ENCODE peak calls at places on chromosomes 16 and 17, in seven cellular contexts. G is neuronal stem cell, N is IMR-90, M is mesendoderm, B is mesenchymal stem cell, Q is H1, F is trophoblast cell. L is an unnamed sample.
A peak's percentile ranks its signal among the peaks of the same experiment; 100 is the strongest.

GRCh38 chr17:76371656-76372628 is 12.5 kb upstream of the SPHK1 start:
- DNase-seq in G (no peak), N (peak; percentile 100), M (no peak), B (peak; percentile 70), Q (no peak), F (peak; percentile 79), L (no peak)

GRCh38 chr16:67055712-67056487 is 27.0 kb downstream of the CBFB start:
- DNase-seq in G (no peak), N (peak; percentile 99), M (no peak), B (peak; percentile 98), Q (no peak), F (peak; percentile 74), L (no peak)

GRCh38 chr17:60256174-60256573 is 106.4 kb downstream of the CA4 start:
- DNase-seq in G (no peak), N (peak; percentile 51), M (no peak), B (no peak), Q (no peak), F (no peak), L (no peak)

GRCh38 chr16:10282367-10282766 is 100.1 kb upstream of the GRIN2A start:
- DNase-seq in G (no peak), N (no peak), M (peak; percentile 62), B (no peak), Q (no peak), F (no peak), L (no peak)

GRCh38 chr17:27506348-27507218 is 50.3 kb downstream of the KSR1 start:
- DNase-seq in G (no peak), N (no peak), M (peak; percentile 95), B (no peak), Q (peak; percentile 72), F (peak; percentile 94), L (peak; percentile 82)

GRCh38 chr17:57566724-57567123 is 178.4 kb downstream of the CCDC182 start:
- DNase-seq in G (no peak), N (no peak), M (no peak), B (no peak), Q (no peak), F (no peak), L (no peak)

GRCh38 chr17:59479141-59479540 is 86.3 kb upstream of the DHX40 start:
- DNase-seq in G (no peak), N (no peak), M (no peak), B (no peak), Q (no peak), F (no peak), L (no peak)

GRCh38 chr17:64269687-64270649 is 6.9 kb upstream of the TEX2 start:
- DNase-seq in G (no peak), N (no peak), M (no peak), B (no peak), Q (no peak), F (no peak), L (no peak)

DNA sequence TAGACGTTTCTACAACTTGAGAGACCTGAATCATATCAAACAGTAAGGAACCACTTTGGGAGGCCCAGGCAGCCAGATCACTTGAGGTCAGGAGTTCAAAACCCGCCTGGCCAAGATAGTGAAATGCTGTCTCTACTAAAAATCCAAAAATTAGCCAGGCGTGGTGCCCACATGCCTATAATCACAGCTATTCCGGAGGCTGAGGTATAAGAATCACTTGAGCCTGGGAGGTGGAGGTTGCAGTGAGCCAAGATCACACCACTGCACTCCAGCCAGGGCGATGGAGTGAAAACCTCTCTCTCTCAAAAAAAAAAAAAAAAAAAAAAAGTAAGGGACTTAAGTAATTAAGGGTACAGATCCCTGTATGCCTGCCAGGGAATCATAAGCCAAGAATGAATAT is 103.4 kb upstream of the NUDT7 start:
- DNase-seq in G (no peak), N (no peak), M (no peak), B (no peak), Q (no peak), F (no peak), L (no peak)
- H2AK5ac ChIP-seq in G (no peak overlapping the region), N (no peak overlapping the region), M (no peak overlapping the region), B (no peak overlapping the region), Q (no peak overlapping the region), F (no peak overlapping the region), L (no peak overlapping the region)

DNA sequence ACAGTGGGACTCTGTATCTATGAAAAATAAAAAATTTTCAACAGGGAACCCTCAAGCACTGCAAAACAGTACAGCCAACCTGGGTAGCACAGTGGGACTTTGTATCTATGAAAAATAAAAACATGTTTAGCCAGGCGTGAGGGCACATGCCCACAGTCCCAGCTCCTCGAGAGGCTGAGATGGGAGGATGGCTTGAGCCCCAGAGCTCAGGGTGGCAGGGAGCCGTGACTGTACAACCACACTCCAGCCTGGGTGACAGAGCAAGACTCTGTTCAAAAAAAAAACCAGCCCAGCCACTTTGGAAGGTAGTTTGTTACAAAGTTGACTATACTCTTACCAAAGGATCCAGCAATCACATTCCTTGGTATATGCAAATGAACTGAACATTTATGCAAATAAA is 5.3 kb downstream of the RPH3AL start:
- DNase-seq in G (no peak), N (no peak), M (no peak), B (no peak), Q (no peak), F (no peak), L (no peak)
- H3K23ac ChIP-seq in G (no peak overlapping the region), N (no peak overlapping the region), M (no peak overlapping the region), B (no peak overlapping the region), Q (no peak overlapping the region), F (no peak overlapping the region), L (no peak overlapping the region)

GRCh38 chr16:23692190-23692837 is 13.6 kb downstream of the PLK1 start:
- DNase-seq in G (no peak), N (no peak), M (no peak), B (no peak), Q (no peak), F (no peak), L (no peak)

GRCh38 chr16:23689442-23690187 is 10.9 kb downstream of the PLK1 start:
- DNase-seq in G (no peak), N (no peak), M (no peak), B (no peak), Q (no peak), F (no peak), L (no peak)

GRCh38 chr16:23694707-23695373 is 16.2 kb downstream of the PLK1 start:
- DNase-seq in G (peak; percentile 58), N (peak; percentile 38), M (peak; percentile 91), B (peak; percentile 26), Q (peak; percentile 79), F (no peak), L (peak; percentile 93)

GRCh38 chr16:23690771-23691482 is 12.2 kb downstream of the PLK1 start:
- DNase-seq in G (no peak), N (no peak), M (no peak), B (no peak), Q (no peak), F (no peak), L (no peak)

GRCh38 chr16:23691483-23692189 is 12.9 kb downstream of the PLK1 start:
- DNase-seq in G (no peak), N (no peak), M (no peak), B (no peak), Q (no peak), F (no peak), L (no peak)
- H2AK5ac ChIP-seq in G (no peak overlapping the region), N (no peak overlapping the region), M (no peak overlapping the region), B (no peak overlapping the region), Q (no peak overlapping the region), F (no peak overlapping the region), L (no peak overlapping the region)

GRCh38 chr16:81655474-81656162 is 123.5 kb upstream of the PLCG2 start:
- DNase-seq in G (no peak), N (no peak), M (no peak), B (no peak), Q (no peak), F (no peak), L (no peak)

GRCh38 chr16:81657731-81658130 is 121.4 kb upstream of the PLCG2 start:
- DNase-seq in G (no peak), N (no peak), M (no peak), B (no peak), Q (no peak), F (no peak), L (no peak)

GRCh38 chr16:81659249-81659648 is 119.8 kb upstream of the PLCG2 start:
- DNase-seq in G (no peak), N (no peak), M (no peak), B (no peak), Q (no peak), F (no peak), L (no peak)

GRCh38 chr16:81658373-81658772 is 120.7 kb upstream of the PLCG2 start:
- DNase-seq in G (no peak), N (no peak), M (no peak), B (no peak), Q (no peak), F (no peak), L (no peak)

GRCh38 chr16:81657224-81657623 is 121.9 kb upstream of the PLCG2 start:
- DNase-seq in G (no peak), N (no peak), M (no peak), B (no peak), Q (no peak), F (no peak), L (no peak)
- H3K23ac ChIP-seq in G (no peak overlapping the region), N (no peak overlapping the region), M (no peak overlapping the region), B (no peak overlapping the region), Q (no peak overlapping the region), F (no peak overlapping the region), L (no peak overlapping the region)

DNA sequence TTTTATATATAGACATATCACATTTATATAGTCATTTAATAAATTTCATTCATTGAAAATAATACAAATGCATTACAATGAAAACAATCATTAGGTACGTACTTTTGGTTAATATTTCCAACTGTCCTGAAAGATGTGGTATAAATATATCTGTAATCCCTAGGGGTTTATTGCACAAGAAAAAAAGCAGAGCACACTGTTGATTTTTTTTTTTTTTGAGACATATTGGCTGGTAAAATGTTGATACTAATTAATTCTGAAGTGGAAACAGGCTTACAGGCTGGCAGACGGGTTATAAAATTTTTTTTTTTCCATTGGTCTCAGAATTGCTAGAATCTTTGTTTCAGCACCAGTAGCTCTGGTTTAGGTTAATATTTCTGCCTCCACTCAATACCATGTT is 193.6 kb downstream of the MAP2K6 start:
- DNase-seq in G (no peak), N (no peak), M (no peak), B (no peak), Q (no peak), F (no peak), L (no peak)
- H2AK5ac ChIP-seq in G (no peak overlapping the region), N (no peak overlapping the region), M (no peak overlapping the region), B (no peak overlapping the region), Q (no peak overlapping the region), F (no peak overlapping the region), L (no peak overlapping the region)

GRCh38 chr16:81731636-81732035 is 47.5 kb upstream of the PLCG2 start:
- DNase-seq in G (no peak), N (no peak), M (no peak), B (no peak), Q (no peak), F (no peak), L (no peak)
- H3K23ac ChIP-seq in G (no peak overlapping the region), N (no peak overlapping the region), M (no peak overlapping the region), B (no peak overlapping the region), Q (no peak overlapping the region), F (no peak overlapping the region), L (no peak overlapping the region)

L was measured in H9.